ENCODE peak calls at places on chromosomes 11 and 22, in four cellular contexts. One of them, this sample, is unnamed. For H3K9me3, the result is how much of the 10 kb centered on the place peaks cover.

GRCh38 chr11:44005956-44006355 is 41.8 kb upstream of the ACCSL start:
- DNase-seq in left ventricle myocardium inferior: no peak
- DNase-seq in sigmoid colon: peak
- DNase-seq in mucosa of descending colon: no peak
- DNase-seq in this sample: no peak

GRCh38 chr11:129143335-129143734 is 48.8 kb downstream of the ARHGAP32 start:
- DNase-seq in left ventricle myocardium inferior: peak
- DNase-seq in sigmoid colon: peak
- DNase-seq in mucosa of descending colon: peak
- DNase-seq in this sample: no peak

GRCh38 chr11:77093056-77093891 is 9.4 kb upstream of the OMP start:
- DNase-seq in sigmoid colon: peak
- DNase-seq in left ventricle myocardium inferior: no peak
- DNase-seq in mucosa of descending colon: peak
- DNase-seq in this sample: peak

GRCh38 chr22:23072911-23073491 is 2.7 kb downstream of the GNAZ start:
- DNase-seq in left ventricle myocardium inferior: peak
- DNase-seq in sigmoid colon: peak
- DNase-seq in mucosa of descending colon: peak
- DNase-seq in this sample: peak

GRCh38 chr11:36148701-36149100 is 140.5 kb downstream of the COMMD9 start:
- DNase-seq in left ventricle myocardium inferior: no peak
- DNase-seq in mucosa of descending colon: no peak
- DNase-seq in sigmoid colon: no peak
- DNase-seq in this sample: no peak

GRCh38 chr11:44542372-44542771 is 23.1 kb upstream of the CD82 start:
- DNase-seq in mucosa of descending colon: no peak
- DNase-seq in sigmoid colon: no peak
- DNase-seq in left ventricle myocardium inferior: no peak
- DNase-seq in this sample: no peak

GRCh38 chr22:23555118-23555517 is 25.0 kb downstream of the IGLL1 start:
- DNase-seq in sigmoid colon: no peak
- DNase-seq in mucosa of descending colon: no peak
- DNase-seq in left ventricle myocardium inferior: no peak
- DNase-seq in this sample: peak

GRCh38 chr11:64690235-64690634 is 32.8 kb downstream of the NRXN2 start:
- DNase-seq in left ventricle myocardium inferior: peak
- DNase-seq in sigmoid colon: no peak
- DNase-seq in mucosa of descending colon: no peak
- DNase-seq in this sample: no peak

GRCh38 chr11:102793677-102794290 is 4.2 kb downstream of the MMP1 start:
- DNase-seq in sigmoid colon: no peak
- DNase-seq in mucosa of descending colon: no peak
- DNase-seq in left ventricle myocardium inferior: no peak
- DNase-seq in this sample: no peak

GRCh38 chr11:19777032-19777341 is 64.3 kb downstream of the NAV2 start:
- DNase-seq in left ventricle myocardium inferior: no peak
- DNase-seq in mucosa of descending colon: peak
- DNase-seq in sigmoid colon: no peak
- DNase-seq in this sample: no peak

GRCh38 chr11:102415252-102415916 is 37.2 kb downstream of the TMEM123 start:
- DNase-seq in sigmoid colon: no peak
- DNase-seq in mucosa of descending colon: no peak
- DNase-seq in left ventricle myocardium inferior: no peak
- DNase-seq in this sample: no peak

GRCh38 chr11:57294225-57295131 is 30.3 kb downstream of the TNKS1BP1 start:
- DNase-seq in mucosa of descending colon: no peak
- DNase-seq in left ventricle myocardium inferior: no peak
- DNase-seq in sigmoid colon: no peak
- DNase-seq in this sample: no peak

GRCh38 chr11:45022294-45023064 is 71.8 kb upstream of the TP53I11 start:
- DNase-seq in left ventricle myocardium inferior: no peak
- DNase-seq in mucosa of descending colon: no peak
- DNase-seq in sigmoid colon: no peak
- DNase-seq in this sample: no peak

GRCh38 chr11:117985953-117986887 is at the start of gene IL10RA:
- DNase-seq in sigmoid colon: peak
- DNase-seq in left ventricle myocardium inferior: peak
- DNase-seq in mucosa of descending colon: peak
- DNase-seq in this sample: peak

GRCh38 chr11:72943664-72944063 is 129.5 kb downstream of the ATG16L2 start:
- DNase-seq in left ventricle myocardium inferior: no peak
- DNase-seq in mucosa of descending colon: no peak
- DNase-seq in sigmoid colon: no peak
- DNase-seq in this sample: no peak

GRCh38 chr22:45612940-45613339 is 58.7 kb upstream of the ATXN10 start:
- DNase-seq in left ventricle myocardium inferior: no peak
- DNase-seq in mucosa of descending colon: no peak
- DNase-seq in sigmoid colon: no peak
- DNase-seq in this sample: no peak

GRCh38 chr22:36291831-36292740 is 39.2 kb downstream of the APOL1 start:
- DNase-seq in sigmoid colon: peak
- DNase-seq in left ventricle myocardium inferior: peak
- DNase-seq in mucosa of descending colon: peak
- DNase-seq in this sample: peak

GRCh38 chr11:9769621-9770020 is 105.7 kb downstream of the SWAP70 start:
- DNase-seq in sigmoid colon: no peak
- DNase-seq in mucosa of descending colon: no peak
- DNase-seq in left ventricle myocardium inferior: no peak
- DNase-seq in this sample: no peak

GRCh38 chr11:94727766-94728165 is 40.4 kb upstream of the AMOTL1 start:
- DNase-seq in sigmoid colon: no peak
- DNase-seq in left ventricle myocardium inferior: no peak
- DNase-seq in mucosa of descending colon: no peak
- DNase-seq in this sample: no peak

GRCh38 chr11:74057251-74058151 is 48.6 kb upstream of the UCP3 start:
- DNase-seq in mucosa of descending colon: no peak
- DNase-seq in left ventricle myocardium inferior: no peak
- DNase-seq in sigmoid colon: no peak
- DNase-seq in this sample: no peak

GRCh38 chr11:17768547-17768946 is 34.0 kb downstream of the KCNC1 start:
- DNase-seq in left ventricle myocardium inferior: no peak
- DNase-seq in sigmoid colon: no peak
- DNase-seq in mucosa of descending colon: no peak
- DNase-seq in this sample: peak

DNA sequence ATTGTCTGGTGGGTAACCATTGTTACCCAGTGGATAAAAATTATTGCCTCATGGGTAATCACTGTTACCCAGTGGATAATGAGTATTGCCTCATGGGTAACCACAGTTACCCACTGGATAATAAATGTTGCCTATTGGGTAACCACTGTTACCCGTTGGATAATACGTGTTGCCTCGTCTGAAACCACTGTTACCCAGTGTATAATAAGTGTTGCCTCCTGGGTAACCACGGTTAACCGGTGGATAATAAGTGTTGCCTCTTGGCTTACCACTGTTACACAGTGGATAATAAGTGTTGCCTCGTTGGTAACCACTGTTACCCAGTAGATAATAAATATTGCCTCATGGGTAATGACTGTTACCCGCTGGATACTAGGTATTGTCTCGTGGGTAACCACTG is 20.9 kb upstream of the NXPE4 start:
- DNase-seq in mucosa of descending colon: no peak
- DNase-seq in left ventricle myocardium inferior: no peak
- DNase-seq in sigmoid colon: no peak
- DNase-seq in this sample: no peak
- H3K9me3 ChIP-seq in mucosa of descending colon: under half
- H3K9me3 ChIP-seq in left ventricle myocardium inferior: under half
- H3K9me3 ChIP-seq in sigmoid colon: under half
- H3K9me3 ChIP-seq in this sample: under half

GRCh38 chr11:91624021-91624420 is 600.6 kb upstream of the FAT3 start:
- DNase-seq in sigmoid colon: no peak
- DNase-seq in left ventricle myocardium inferior: no peak
- DNase-seq in mucosa of descending colon: no peak
- DNase-seq in this sample: no peak

GRCh38 chr11:91630916-91631673 is 593.5 kb upstream of the FAT3 start:
- DNase-seq in mucosa of descending colon: no peak
- DNase-seq in left ventricle myocardium inferior: no peak
- DNase-seq in sigmoid colon: no peak
- DNase-seq in this sample: no peak

DNA sequence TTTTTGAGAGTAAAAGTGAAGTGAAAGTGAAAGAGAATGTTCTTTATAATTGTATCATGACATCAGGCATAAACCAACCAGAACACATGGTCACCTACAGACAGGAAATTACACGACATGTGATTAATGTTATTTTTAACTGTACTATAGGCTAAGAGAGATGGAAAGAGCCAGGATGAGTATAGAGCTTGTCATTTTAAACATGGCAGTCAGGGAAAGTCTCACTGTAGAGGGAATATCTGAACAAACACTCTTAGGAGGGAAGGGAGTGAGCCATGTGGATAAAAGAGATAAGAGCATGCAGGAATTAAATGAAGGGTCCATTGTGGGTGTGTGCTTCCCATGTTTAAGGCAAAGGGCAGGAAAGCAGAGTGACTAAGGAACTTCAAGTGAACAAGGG is 599.1 kb upstream of the FAT3 start:
- DNase-seq in left ventricle myocardium inferior: no peak
- DNase-seq in mucosa of descending colon: no peak
- DNase-seq in sigmoid colon: no peak
- DNase-seq in this sample: no peak
- H3K9me3 ChIP-seq in left ventricle myocardium inferior: under half
- H3K9me3 ChIP-seq in mucosa of descending colon: under half
- H3K9me3 ChIP-seq in sigmoid colon: under half
- H3K9me3 ChIP-seq in this sample: under half

GRCh38 chr11:119730789-119731386 is 1.9 kb upstream of the NECTIN1 start:
- DNase-seq in left ventricle myocardium inferior: no peak
- DNase-seq in sigmoid colon: no peak
- DNase-seq in mucosa of descending colon: no peak
- DNase-seq in this sample: no peak
- H3K9me3 ChIP-seq in left ventricle myocardium inferior: under half
- H3K9me3 ChIP-seq in sigmoid colon: under half
- H3K9me3 ChIP-seq in mucosa of descending colon: under half
- H3K9me3 ChIP-seq in this sample: under half

GRCh38 chr22:49296561-49296960 is 531.1 kb downstream of the BRD1 start:
- DNase-seq in mucosa of descending colon: no peak
- DNase-seq in sigmoid colon: no peak
- DNase-seq in left ventricle myocardium inferior: no peak
- DNase-seq in this sample: peak
- H3K9me3 ChIP-seq in mucosa of descending colon: under half
- H3K9me3 ChIP-seq in sigmoid colon: under half
- H3K9me3 ChIP-seq in left ventricle myocardium inferior: under half
- H3K9me3 ChIP-seq in this sample: under half

DNA sequence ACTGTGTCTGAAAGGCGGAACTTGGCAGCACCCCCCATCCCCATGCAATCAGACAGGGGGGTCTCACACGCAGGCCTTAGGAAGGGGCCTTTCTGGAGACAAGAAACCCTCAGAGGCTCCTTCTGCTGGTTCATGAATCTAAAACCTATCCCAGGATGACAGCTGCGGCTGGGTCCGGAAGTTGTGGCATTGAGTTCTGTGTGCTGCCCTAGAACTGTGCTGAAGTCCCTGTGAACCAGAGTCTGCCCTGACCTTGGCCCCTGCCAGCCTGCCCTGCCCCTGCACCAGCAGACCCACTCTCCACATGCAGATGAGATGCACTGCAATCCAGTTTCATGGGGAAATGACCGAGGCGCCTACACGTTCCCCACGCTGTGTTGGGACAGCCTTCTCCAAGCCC is 268.0 kb downstream of the CTTN start:
- DNase-seq in mucosa of descending colon: no peak
- DNase-seq in left ventricle myocardium inferior: no peak
- DNase-seq in sigmoid colon: no peak
- DNase-seq in this sample: no peak
- H3K9me3 ChIP-seq in mucosa of descending colon: under half
- H3K9me3 ChIP-seq in left ventricle myocardium inferior: under half
- H3K9me3 ChIP-seq in sigmoid colon: under half
- H3K9me3 ChIP-seq in this sample: under half

GRCh38 chr11:69134957-69135356 is 20.8 kb upstream of the SMIM38 start:
- DNase-seq in mucosa of descending colon: no peak
- DNase-seq in left ventricle myocardium inferior: no peak
- DNase-seq in sigmoid colon: no peak
- DNase-seq in this sample: peak
- H3K9me3 ChIP-seq in mucosa of descending colon: under half
- H3K9me3 ChIP-seq in left ventricle myocardium inferior: under half
- H3K9me3 ChIP-seq in sigmoid colon: under half
- H3K9me3 ChIP-seq in this sample: under half

GRCh38 chr11:50032574-50032973 is at the start of gene OR4C45:
- DNase-seq in sigmoid colon: no peak
- DNase-seq in mucosa of descending colon: no peak
- DNase-seq in left ventricle myocardium inferior: no peak
- DNase-seq in this sample: no peak
- H3K9me3 ChIP-seq in sigmoid colon: under half
- H3K9me3 ChIP-seq in mucosa of descending colon: under half
- H3K9me3 ChIP-seq in left ventricle myocardium inferior: under half
- H3K9me3 ChIP-seq in this sample: under half

GRCh38 chr11:124474079-124474478 is 28.6 kb upstream of the OR8B8 start:
- DNase-seq in mucosa of descending colon: no peak
- DNase-seq in sigmoid colon: no peak
- DNase-seq in left ventricle myocardium inferior: no peak
- DNase-seq in this sample: no peak
- H3K9me3 ChIP-seq in mucosa of descending colon: under half
- H3K9me3 ChIP-seq in sigmoid colon: under half
- H3K9me3 ChIP-seq in left ventricle myocardium inferior: under half
- H3K9me3 ChIP-seq in this sample: under half